ENCODE peak calls at places on chromosomes 16 and 17, in five cellular contexts. S is K562, F is HepG2, W is GM12878, J is SK-N-SH. H is an unnamed sample.

GRCh38 chr17:61139219-61139618 is 260.4 kb upstream of the TBX2 start:
- DNase-seq in S (no peak), F (no peak), W (peak; percentile 77), J (no peak), H (no peak)

GRCh38 chr17:55845385-55845784 is 94.5 kb downstream of the PCTP start:
- DNase-seq in S (no peak), F (no peak), W (no peak), J (peak; percentile 88), H (peak; percentile 53)

GRCh38 chr17:79755591-79755990 is 22.4 kb upstream of the CBX2 start:
- DNase-seq in S (no peak), F (no peak), W (no peak), J (no peak), H (no peak)

GRCh38 chr17:75535119-75535537 is 9.6 kb downstream of the LLGL2 start:
- DNase-seq in S (no peak), F (no peak), W (peak; percentile 26), J (no peak), H (no peak)

GRCh38 chr16:88924834-88925539 is 52.0 kb downstream of the CBFA2T3 start:
- DNase-seq in S (peak; percentile 43), F (peak; percentile 70), W (no peak), J (peak; percentile 80), H (peak; percentile 68)

GRCh38 chr16:4733747-4734062 is 366 bp downstream of the ANKS3 start:
- DNase-seq in S (no peak), F (no peak), W (no peak), J (peak; percentile 61), H (no peak)

GRCh38 chr17:7380321-7380720 is 568 bp upstream of the TNK1 start:
- DNase-seq in S (no peak), F (no peak), W (no peak), J (peak; percentile 54), H (no peak)

GRCh38 chr16:14003119-14003570 is 68.0 kb upstream of the MRTFB start:
- DNase-seq in S (peak; percentile 57), F (no peak), W (no peak), J (peak; percentile 81), H (peak; percentile 65)

GRCh38 chr17:10558049-10558448 is 8.6 kb upstream of the MYH2 start:
- DNase-seq in S (no peak), F (no peak), W (no peak), J (no peak), H (no peak)

GRCh38 chr16:11089504-11090124 is 145.2 kb downstream of the CLEC16A start:
- DNase-seq in S (no peak), F (no peak), W (no peak), J (no peak), H (no peak)

GRCh38 chr17:80805032-80805751 is 186.4 kb upstream of the CHMP6 start:
- DNase-seq in S (no peak), F (no peak), W (no peak), J (no peak), H (no peak)

GRCh38 chr17:63142836-63143235 is 176.8 kb downstream of the TANC2 start:
- DNase-seq in S (no peak), F (no peak), W (no peak), J (no peak), H (no peak)

GRCh38 chr17:43834106-43834505 is 1.2 kb upstream of the MPP3 start:
- DNase-seq in S (peak; percentile 13), F (no peak), W (no peak), J (no peak), H (no peak)

GRCh38 chr17:82647593-82648164 is 565 bp downstream of the WDR45B start:
- DNase-seq in S (peak; percentile 54), F (no peak), W (no peak), J (peak; percentile 89), H (peak; percentile 40)

GRCh38 chr16:3004319-3004718 is 8.4 kb upstream of the CLDN9 start:
- DNase-seq in S (peak; percentile 35), F (no peak), W (no peak), J (no peak), H (no peak)
- TF ChIP-seq FOXM1 in S (no peak), F (no peak), W (no peak), J (no peak), H (no peak)

GRCh38 chr16:67014641-67015315 is 14.2 kb upstream of the CBFB start:
- DNase-seq in S (no peak), F (no peak), W (no peak), J (no peak), H (no peak)

GRCh38 chr16:67013823-67014640 is 14.9 kb upstream of the CBFB start:
- DNase-seq in S (peak; percentile 80), F (peak; percentile 46), W (no peak), J (peak; percentile 91), H (peak; percentile 73)

GRCh38 chr16:67016143-67016542 is 12.8 kb upstream of the CBFB start:
- DNase-seq in S (no peak), F (no peak), W (no peak), J (no peak), H (no peak)

GRCh38 chr16:67016681-67017450 is 12.1 kb upstream of the CBFB start:
- DNase-seq in S (no peak), F (no peak), W (no peak), J (no peak), H (no peak)

DNA sequence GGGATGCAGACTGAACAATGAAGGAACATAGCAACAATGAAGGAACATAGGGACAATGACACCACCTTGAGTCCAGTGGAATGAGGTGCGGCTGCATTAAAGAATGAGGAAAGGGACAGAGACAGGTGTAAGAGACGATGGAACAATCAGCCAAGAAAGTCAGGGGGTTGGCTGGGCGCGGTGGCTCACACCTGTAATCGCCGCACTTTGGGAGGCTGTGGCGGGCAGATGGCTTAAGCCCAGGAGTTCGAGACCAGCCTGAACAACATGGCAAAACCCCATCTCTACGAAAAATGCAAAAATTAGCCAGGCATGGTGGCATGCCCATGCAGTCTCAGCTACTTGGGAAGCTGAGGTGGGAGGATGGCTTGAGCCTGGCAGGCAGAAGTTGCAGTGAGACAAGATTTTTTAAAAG is 13.6 kb upstream of the CBFB start:
- DNase-seq in S (peak; percentile 37), F (no peak), W (no peak), J (no peak), H (no peak)
- TF ChIP-seq FOXM1 in S (no peak), F (no peak), W (no peak), J (no peak), H (no peak)

GRCh38 chr16:28097500-28097899 is 34.0 kb upstream of the GSG1L start:
- DNase-seq in S (no peak), F (no peak), W (no peak), J (no peak), H (no peak)

GRCh38 chr16:28100810-28101532 is 37.5 kb upstream of the GSG1L start:
- DNase-seq in S (no peak), F (no peak), W (no peak), J (no peak), H (no peak)

GRCh38 chr16:28101533-28101890 is 38.0 kb upstream of the GSG1L start:
- DNase-seq in S (no peak), F (no peak), W (no peak), J (no peak), H (no peak)

GRCh38 chr16:28098171-28098958 is 34.9 kb upstream of the GSG1L start:
- DNase-seq in S (no peak), F (no peak), W (no peak), J (no peak), H (no peak)

GRCh38 chr16:28098959-28099945 is 35.7 kb upstream of the GSG1L start:
- DNase-seq in S (no peak), F (no peak), W (no peak), J (no peak), H (no peak)
- TF ChIP-seq FOXM1 in S (no peak), F (no peak), W (no peak), J (no peak), H (no peak)

GRCh38 chr16:85202051-85202601 is 89.9 kb upstream of the CIBAR2 start:
- DNase-seq in S (no peak), F (no peak), W (no peak), J (no peak), H (no peak)

GRCh38 chr16:85202631-85203461 is 90.6 kb upstream of the CIBAR2 start:
- DNase-seq in S (no peak), F (no peak), W (no peak), J (peak; percentile 95), H (no peak)

GRCh38 chr16:85201566-85201965 is 89.3 kb upstream of the CIBAR2 start:
- DNase-seq in S (no peak), F (no peak), W (no peak), J (no peak), H (no peak)

GRCh38 chr16:85204242-85205010 is 92.2 kb upstream of the CIBAR2 start:
- DNase-seq in S (no peak), F (no peak), W (no peak), J (no peak), H (no peak)

GRCh38 chr16:85203462-85203813 is 91.2 kb upstream of the CIBAR2 start:
- DNase-seq in S (no peak), F (no peak), W (no peak), J (no peak), H (no peak)
- TF ChIP-seq FOXM1 in S (no peak), F (no peak), W (no peak), J (no peak), H (no peak)

H was measured in HEK293T.